ENCODE peak calls at places on chromosomes 13 and 19, in five cellular contexts. F is activated T-cell treated with anti-CD3 and anti-CD28 coated beads for 24 hours, V is Calu3, S is PC-9, A is lung. B is an unnamed sample.

GRCh38 chr13:26991508-26992181 is 180.0 kb downstream of the USP12 start:
- DNase-seq in A (no peak), F (no peak), S (peak; percentile 69), V (no peak), B (no peak)

GRCh38 chr13:78589206-78589605 is 14.1 kb downstream of the POU4F1 start:
- DNase-seq in F (no peak), A (no peak), S (no peak), V (peak; percentile 12), B (no peak)

GRCh38 chr13:97719759-97720158 is 233.7 kb upstream of the IPO5 start:
- DNase-seq in V (no peak), A (no peak), S (no peak), F (no peak), B (no peak)

GRCh38 chr19:51727349-51727880 is 3.6 kb upstream of the HAS1 start:
- DNase-seq in F (no peak), S (peak; percentile 50), V (no peak), A (no peak), B (no peak)

GRCh38 chr19:872266-872951 is 12.9 kb downstream of the CFD start:
- DNase-seq in A (peak; percentile 84), S (peak; percentile 72), F (peak; percentile 71), V (peak; percentile 34), B (no peak)

GRCh38 chr19:16985403-16985802 is 41.2 kb downstream of the CPAMD8 start:
- DNase-seq in V (no peak), S (no peak), A (no peak), F (no peak), B (no peak)

GRCh38 chr13:48818495-48818961 is 157.2 kb upstream of the FNDC3A start:
- DNase-seq in A (no peak), F (no peak), V (no peak), S (no peak), B (no peak)

GRCh38 chr13:76231522-76232167 is 595.5 kb downstream of the LMO7 start:
- DNase-seq in F (no peak), S (no peak), A (no peak), V (no peak), B (no peak)

GRCh38 chr13:20475927-20476691 is 49.5 kb downstream of the CRYL1 start:
- DNase-seq in F (peak; percentile 55), V (no peak), S (no peak), A (no peak), B (no peak)

GRCh38 chr19:4713384-4713951 is 10.2 kb downstream of the DPP9 start:
- DNase-seq in V (peak; percentile 83), S (peak; percentile 81), F (no peak), A (peak; percentile 61), B (peak; percentile 84)

GRCh38 chr13:31722684-31723083 is 16.6 kb upstream of the RXFP2 start:
- DNase-seq in A (no peak), V (no peak), S (no peak), F (no peak), B (no peak)

GRCh38 chr19:30228113-30228725 is 144.0 kb upstream of the ZNF536 start:
- DNase-seq in V (no peak), A (no peak), S (no peak), F (no peak), B (no peak)

B was measured in right atrium auricular region.